ENCODE peak calls at places on chromosomes 16 and 17, in seven cellular contexts. E, Q, J, X, Z, U and L are unnamed samples.
A peak's percentile ranks its signal among the peaks of the same experiment; 100 is the strongest.

GRCh38 chr17:2688351-2689342 is 22.9 kb downstream of the CLUH start:
- DNase-seq in X (no peak), E (peak; percentile 37), U (no peak), Q (no peak), J (peak; percentile 37), Z (peak; percentile 11), L (peak; percentile 70)

GRCh38 chr17:7705269-7706255 is 560 bp downstream of the EFNB3 start:
- DNase-seq in E (no peak), Z (peak; percentile 23), U (no peak), J (no peak), X (no peak), Q (no peak), L (peak; percentile 80)

GRCh38 chr17:41533613-41534012 is 5.5 kb upstream of the KRT19 start:
- DNase-seq in E (no peak), Z (no peak), J (no peak), U (no peak), X (no peak), Q (no peak), L (no peak)

GRCh38 chr17:75345514-75346167 is 56.4 kb upstream of the SLC25A19 start:
- DNase-seq in E (no peak), Q (no peak), X (no peak), U (no peak), Z (no peak), J (no peak), L (no peak)

GRCh38 chr17:76379275-76379641 is 5.2 kb upstream of the SPHK1 start:
- DNase-seq in J (no peak), Z (no peak), U (no peak), E (no peak), X (no peak), Q (no peak), L (no peak)

GRCh38 chr16:48524348-48525200 is 85.4 kb downstream of the N4BP1 start:
- DNase-seq in U (no peak), J (no peak), X (no peak), E (no peak), Q (no peak), Z (no peak), L (no peak)

GRCh38 chr17:74455025-74455585 is 11.3 kb upstream of the CD300A start:
- DNase-seq in J (no peak), X (no peak), U (no peak), Q (no peak), Z (no peak), E (peak; percentile 76), L (peak; percentile 60)

GRCh38 chr16:35364263-35364662 is 1904.9 kb downstream of the TP53TG3F start:
- DNase-seq in U (no peak), J (no peak), X (no peak), Z (no peak), E (no peak), Q (no peak), L (no peak)

GRCh38 chr17:54180919-54181318 is 358.2 kb downstream of the KIF2B start:
- DNase-seq in U (no peak), Z (peak; percentile 31), X (no peak), J (no peak), Q (no peak), E (no peak), L (no peak)

GRCh38 chr17:76670708-76671122 is 27.2 kb upstream of the ST6GALNAC1 start:
- DNase-seq in X (no peak), E (no peak), U (no peak), J (no peak), Q (no peak), Z (no peak), L (no peak)

GRCh38 chr17:16171613-16172012 is 43.7 kb downstream of the NCOR1 start:
- DNase-seq in U (no peak), J (no peak), Z (no peak), E (no peak), Q (no peak), X (no peak), L (no peak)

GRCh38 chr17:58575511-58575910 is 61.1 kb upstream of the MTMR4 start:
- DNase-seq in E (no peak), J (no peak), X (peak; percentile 56), Q (no peak), U (peak; percentile 18), Z (no peak), L (no peak)

GRCh38 chr16:88768041-88768876 is 16.8 kb downstream of the PIEZO1 start:
- DNase-seq in Z (no peak), X (no peak), U (no peak), E (no peak), J (no peak), Q (no peak), L (no peak)

GRCh38 chr16:67562918-67563707 is 787 bp downstream of the CTCF start:
- DNase-seq in Z (peak; percentile 8), X (peak; percentile 48), E (peak; percentile 80), J (peak; percentile 69), U (peak; percentile 30), Q (no peak), L (peak; percentile 83)

GRCh38 chr16:10862432-10862831 is 14.6 kb upstream of the CIITA start:
- DNase-seq in J (no peak), X (peak; percentile 97), Q (peak; percentile 63), U (peak; percentile 25), E (no peak), Z (no peak), L (no peak)